ENCODE peak calls at places on chromosomes 7 and 10, in six cellular contexts. E, X, L, O, Z and W are unnamed samples.

GRCh38 chr10:123868058-123868995 is 23.3 kb downstream of the CPXM2 start:
- DNase-seq in X (no peak), E (no peak), Z (no peak), L (no peak), O (no peak), W (no peak)

GRCh38 chr7:450036-450435 is 69.6 kb downstream of the PDGFA start:
- DNase-seq in E (no peak), Z (no peak), O (no peak), X (no peak), L (no peak), W (no peak)

GRCh38 chr10:13158401-13158800 is 3.0 kb upstream of the MCM10 start:
- DNase-seq in O (peak; percentile 49), E (no peak), L (no peak), Z (peak; percentile 8), X (no peak), W (no peak)

GRCh38 chr7:45447296-45447695 is 126.9 kb upstream of the ADCY1 start:
- DNase-seq in E (no peak), X (no peak), L (no peak), Z (no peak), O (no peak), W (no peak)

GRCh38 chr10:9111983-9112382 is 1057.5 kb downstream of the GATA3 start:
- DNase-seq in E (no peak), O (no peak), L (no peak), Z (no peak), X (no peak), W (no peak)

GRCh38 chr10:111243126-111243525 is 166.3 kb downstream of the ADRA2A start:
- DNase-seq in O (no peak), L (no peak), E (no peak), Z (no peak), X (no peak), W (no peak)

GRCh38 chr10:120782336-120782735 is 68.8 kb upstream of the WDR11 start:
- DNase-seq in E (no peak), O (no peak), L (no peak), X (no peak), Z (no peak), W (no peak)

GRCh38 chr10:96665306-96665705 is 55.0 kb downstream of the PIK3AP1 start:
- DNase-seq in X (no peak), E (no peak), L (no peak), O (no peak), Z (peak; percentile 81), W (no peak)

GRCh38 chr10:70619271-70620019 is 16.9 kb upstream of the PRF1 start:
- DNase-seq in Z (peak; percentile 68), L (no peak), X (no peak), E (no peak), O (no peak), W (no peak)

GRCh38 chr10:32481606-32482005 is 35.7 kb downstream of the CCDC7 start:
- DNase-seq in L (no peak), O (no peak), E (no peak), Z (no peak), X (no peak), W (no peak)

GRCh38 chr10:129764011-129764900 is 199.8 kb downstream of the EBF3 start:
- DNase-seq in E (no peak), O (no peak), X (peak; percentile 32), L (no peak), Z (no peak), W (no peak)

GRCh38 chr7:139674752-139675126 is 103.1 kb downstream of the HIPK2 start:
- DNase-seq in X (no peak), O (no peak), Z (no peak), E (no peak), L (no peak), W (no peak)

GRCh38 chr7:101677421-101678137 is 48.5 kb upstream of the MYL10 start:
- DNase-seq in X (no peak), O (no peak), L (no peak), Z (peak; percentile 77), E (no peak), W (no peak)

GRCh38 chr10:34282186-34282585 is 532.9 kb downstream of the PARD3 start:
- DNase-seq in L (no peak), X (no peak), E (no peak), Z (no peak), O (no peak), W (no peak)

GRCh38 chr7:92448185-92448747 is 984 bp downstream of the GATAD1 start:
- DNase-seq in Z (peak; percentile 52), X (no peak), L (peak; percentile 52), O (peak; percentile 69), E (peak; percentile 44), W (no peak)

GRCh38 chr10:121854809-121855445 is 72.9 kb downstream of the ATE1 start:
- DNase-seq in Z (no peak), X (no peak), L (no peak), O (no peak), E (no peak), W (no peak)

GRCh38 chr7:134448359-134449229 is 10.3 kb downstream of the AKR1B1 start:
- DNase-seq in O (no peak), X (no peak), Z (peak; percentile 93), E (no peak), L (no peak), W (no peak)

GRCh38 chr7:80458822-80459725 is 52.8 kb downstream of the GNAT3 start:
- DNase-seq in E (no peak), X (no peak), O (no peak), L (no peak), Z (no peak), W (no peak)

GRCh38 chr10:26621889-26622681 is 75.4 kb upstream of the PDSS1 start:
- DNase-seq in E (peak; percentile 70), O (peak; percentile 60), L (peak; percentile 61), Z (peak; percentile 3), X (peak; percentile 66), W (no peak)

GRCh38 chr7:141979611-141980010 is 6.0 kb upstream of the TAS2R38 start:
- DNase-seq in L (no peak), O (no peak), X (no peak), E (no peak), Z (no peak), W (no peak)

GRCh38 chr7:22653981-22654380 is 73.0 kb upstream of the IL6 start:
- DNase-seq in L (no peak), E (no peak), Z (no peak), X (no peak), O (no peak), W (no peak)

GRCh38 chr10:19843487-19843886 is 27.3 kb downstream of the PLXDC2 start:
- DNase-seq in Z (no peak), L (no peak), O (no peak), X (no peak), E (no peak), W (no peak)

GRCh38 chr10:34721201-34721840 is 93.8 kb downstream of the PARD3 start:
- DNase-seq in L (no peak), O (no peak), X (no peak), Z (peak; percentile 80), E (no peak), W (no peak)

GRCh38 chr7:111242361-111242760 is 151.4 kb downstream of the LRRN3 start:
- DNase-seq in E (no peak), X (no peak), L (no peak), O (no peak), Z (no peak), W (no peak)

GRCh38 chr7:87600130-87601124 is at the start of gene ABCB1:
- DNase-seq in L (peak; percentile 69), X (peak; percentile 91), O (peak; percentile 66), E (peak; percentile 50), Z (peak; percentile 59), W (peak; percentile 85)

GRCh38 chr10:94077042-94077441 is 83.3 kb downstream of the PLCE1 start:
- DNase-seq in E (no peak), L (no peak), X (no peak), O (no peak), Z (no peak), W (no peak)

GRCh38 chr7:44981035-44981706 is 2.4 kb upstream of the MYO1G start:
- DNase-seq in L (no peak), Z (no peak), X (no peak), E (peak; percentile 13), O (peak; percentile 79), W (no peak)

GRCh38 chr10:93074597-93075368 is 1.1 kb downstream of the CYP26A1 start:
- DNase-seq in O (peak; percentile 39), E (no peak), Z (no peak), X (no peak), L (no peak), W (no peak)

GRCh38 chr7:138727336-138728099 is 26.4 kb upstream of the SVOPL start:
- DNase-seq in E (no peak), L (no peak), X (no peak), Z (no peak), O (no peak), W (no peak)